ENCODE peak calls at places on chromosomes 16 and 17, in five cellular contexts. O, W, V, A and K are unnamed samples.

GRCh38 chr16:583470-583814 is 6.4 kb upstream of the RAB40C start:
- DNase-seq in A (no peak), V (no peak), W (no peak), O (no peak), K (no peak)

GRCh38 chr16:49269231-49269630 is 12.4 kb downstream of the CBLN1 start:
- DNase-seq in O (no peak), A (no peak), V (no peak), W (no peak), K (no peak)

GRCh38 chr17:78597923-78598545 is 20.8 kb upstream of the DNAH17 start:
- DNase-seq in V (no peak), O (no peak), A (no peak), W (no peak), K (no peak)

GRCh38 chr16:85259115-85259830 is 147.0 kb upstream of the CIBAR2 start:
- DNase-seq in W (no peak), V (no peak), O (no peak), A (no peak), K (no peak)

GRCh38 chr17:48542956-48543853 is 1.7 kb downstream of the HOXB2 start:
- DNase-seq in A (peak), W (peak), O (peak), V (no peak), K (peak)

GRCh38 chr16:89323120-89323960 is 105.8 kb downstream of the ZNF778 start:
- DNase-seq in O (no peak), A (no peak), W (no peak), V (no peak), K (no peak)

GRCh38 chr16:89720859-89721643 is at the start of the genes VPS9D1 and ZNF276:
- DNase-seq in O (no peak), W (peak), A (peak), V (peak), K (peak)

GRCh38 chr16:27795992-27796614 is 246.2 kb downstream of the KATNIP start:
- DNase-seq in A (peak), O (no peak), W (peak), V (no peak), K (no peak)

GRCh38 chr16:70522216-70523000 is 946 bp downstream of the COG4 start:
- DNase-seq in W (peak), V (no peak), O (no peak), A (no peak), K (no peak)

GRCh38 chr16:22813946-22814325 is at the start of gene HS3ST2:
- DNase-seq in A (peak), O (no peak), V (no peak), W (no peak), K (no peak)

GRCh38 chr16:370443-370842 is at the start of gene MRPL28:
- DNase-seq in V (peak), W (peak), A (peak), O (peak), K (peak)

GRCh38 chr17:72454342-72454741 is 333.5 kb downstream of the SOX9 start:
- DNase-seq in W (no peak), O (no peak), A (no peak), V (no peak), K (no peak)

GRCh38 chr17:50134206-50135110 is 4.5 kb upstream of the SAMD14 start:
- DNase-seq in A (no peak), W (no peak), O (no peak), V (no peak), K (no peak)

GRCh38 chr16:73206306-73206705 is 158.4 kb upstream of the ZFHX3 start:
- DNase-seq in V (no peak), W (no peak), O (no peak), A (no peak), K (no peak)

GRCh38 chr17:65797809-65798208 is 236.4 kb upstream of the AXIN2 start:
- DNase-seq in A (no peak), V (no peak), O (no peak), W (peak), K (no peak)

GRCh38 chr16:57167951-57168350 is 17.9 kb downstream of the PSME3IP1 start:
- DNase-seq in A (no peak), V (no peak), O (peak), W (peak), K (peak)

GRCh38 chr16:86566601-86566965 is at the start of gene FOXC2:
- DNase-seq in A (peak), O (no peak), V (peak), W (peak), K (peak)

GRCh38 chr17:41772586-41773189 is 13.8 kb downstream of the JUP start:
- DNase-seq in W (no peak), V (no peak), A (no peak), O (no peak), K (no peak)

GRCh38 chr17:57557793-57558681 is 187.1 kb downstream of the CCDC182 start:
- DNase-seq in A (no peak), V (no peak), O (no peak), W (no peak), K (peak)

GRCh38 chr17:77107506-77108433 is 33.0 kb upstream of the SEC14L1 start:
- DNase-seq in W (peak), O (no peak), V (no peak), A (no peak), K (peak)

GRCh38 chr17:62653831-62654829 is 26.7 kb downstream of the MRC2 start:
- DNase-seq in A (peak), V (no peak), O (no peak), W (no peak), K (no peak)

GRCh38 chr16:15643453-15644305 is 725 bp upstream of the MARF1 start:
- DNase-seq in A (peak), W (peak), O (no peak), V (peak), K (no peak)

GRCh38 chr17:8277317-8277716 is 11.2 kb upstream of the RANGRF start:
- DNase-seq in A (no peak), V (no peak), O (no peak), W (no peak), K (no peak)

GRCh38 chr16:46885960-46886763 is 2.0 kb downstream of the GPT2 start:
- DNase-seq in W (no peak), O (no peak), V (no peak), A (no peak), K (no peak)

GRCh38 chr17:82449136-82449882 is 1.2 kb downstream of the CYBC1 start:
- DNase-seq in W (peak), O (no peak), V (no peak), A (peak), K (peak)